ENCODE peak calls at places on chromosomes 16 and 17, in ten cellular contexts. A is IMR-90, X is body of pancreas, K is adrenal gland, R is thyroid gland, N is Peyer's patch, Q is sigmoid colon, U is heart left ventricle, D is HCT116, W is esophagus muscularis mucosa. H is an unnamed sample.

GRCh38 chr17:17537311-17538099 is 41.3 kb upstream of the RASD1 start:
- DNase-seq in A (peak), X (peak), K (peak), R (no peak), N (no peak), Q (no peak), U (no peak), D (no peak), W (no peak), H (peak)

GRCh38 chr17:80678621-80679020 is 134.0 kb downstream of the RPTOR start:
- DNase-seq in A (peak), X (no peak), K (peak), R (no peak), N (no peak), Q (no peak), U (no peak), D (no peak), W (no peak), H (no peak)

GRCh38 chr17:44911133-44912001 is 3.9 kb downstream of the GFAP start:
- DNase-seq in A (peak), X (peak), K (peak), R (peak), N (peak), Q (peak), U (peak), D (peak), W (no peak), H (peak)

GRCh38 chr17:55576237-55576998 is 65.2 kb upstream of the SMIM36 start:
- DNase-seq in A (peak), X (no peak), K (no peak), R (no peak), N (no peak), Q (no peak), U (no peak), D (peak), W (no peak), H (no peak)

GRCh38 chr16:48432136-48432535 is 46.9 kb upstream of the SIAH1 start:
- DNase-seq in A (no peak), X (no peak), K (no peak), R (no peak), N (no peak), Q (no peak), U (no peak), D (no peak), W (no peak), H (peak)

GRCh38 chr16:27859020-27859419 is 204.5 kb downstream of the GSG1L start:
- DNase-seq in A (no peak), X (no peak), K (no peak), R (no peak), N (no peak), Q (peak), U (no peak), D (no peak), W (no peak), H (no peak)

GRCh38 chr17:17416400-17417360 is 60.1 kb upstream of the MED9 start:
- DNase-seq in A (peak), X (peak), K (peak), R (peak), N (no peak), Q (peak), U (no peak), D (no peak), W (no peak), H (no peak)

GRCh38 chr17:44920565-44920940 is 5.3 kb upstream of the GFAP start:
- DNase-seq in A (no peak), X (no peak), K (peak), R (no peak), N (peak), Q (peak), U (no peak), D (no peak), W (no peak), H (peak)

GRCh38 chr16:56558024-56558747 is 6.7 kb upstream of the MT4 start:
- DNase-seq in A (peak), X (peak), K (peak), R (no peak), N (no peak), Q (no peak), U (no peak), D (no peak), W (no peak), H (no peak)

GRCh38 chr17:50765454-50766221 is 1.7 kb downstream of the ANKRD40CL start:
- DNase-seq in A (no peak), X (no peak), K (no peak), R (no peak), N (peak), Q (no peak), U (no peak), D (no peak), W (peak), H (peak)

DNA sequence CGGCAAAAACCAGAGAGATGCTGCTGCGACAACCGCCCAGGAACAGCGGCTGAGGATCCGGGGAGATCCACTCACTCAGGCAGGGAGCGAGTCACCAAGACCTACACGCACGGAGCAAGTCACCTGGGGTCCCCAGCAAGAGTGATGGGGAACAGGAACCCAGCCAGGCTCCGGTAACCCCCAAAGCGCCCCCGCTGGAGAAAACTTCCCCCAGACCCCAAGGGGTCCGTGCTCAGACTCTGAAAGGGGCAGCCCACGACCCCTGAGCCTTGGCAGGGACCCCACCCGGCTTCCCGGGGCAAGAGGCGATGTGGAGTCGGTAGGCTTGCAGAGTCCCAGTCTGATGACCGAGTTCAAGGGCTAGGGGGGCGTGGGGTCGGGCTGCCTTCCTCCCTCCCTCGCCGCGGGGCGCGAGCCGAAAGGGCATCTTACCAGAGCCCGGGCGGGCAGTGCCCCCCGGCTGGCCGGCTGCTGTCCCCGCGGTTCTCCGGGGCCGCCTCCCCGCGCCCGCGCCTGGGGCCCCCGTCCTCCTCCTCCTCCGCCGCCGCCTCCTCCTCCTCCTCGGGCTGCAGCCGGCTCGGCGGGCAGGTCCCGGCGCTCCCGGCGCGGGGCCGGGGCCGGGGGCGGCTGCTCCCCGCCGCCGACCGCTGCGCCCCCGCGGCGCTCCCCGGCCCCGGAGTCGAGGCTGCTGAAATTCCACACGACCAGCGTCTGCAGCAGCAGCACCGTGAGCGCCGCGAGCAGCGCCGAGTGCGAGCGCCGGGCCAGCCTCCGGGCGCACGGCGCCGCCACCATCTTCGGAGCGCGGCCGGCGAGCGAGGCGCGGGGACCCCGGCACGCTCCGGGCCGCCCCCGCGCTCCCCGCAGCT is 524 bp downstream of the XYLT1 start:
- DNase-seq in A (no peak), X (peak), K (peak), R (peak), N (peak), Q (no peak), U (no peak), D (no peak), W (no peak), H (peak)
- H3K4me3 ChIP-seq in A (peak), X (no peak), K (peak), R (peak), N (peak), Q (peak), U (peak), D (peak), W (peak), H (peak)

DNA sequence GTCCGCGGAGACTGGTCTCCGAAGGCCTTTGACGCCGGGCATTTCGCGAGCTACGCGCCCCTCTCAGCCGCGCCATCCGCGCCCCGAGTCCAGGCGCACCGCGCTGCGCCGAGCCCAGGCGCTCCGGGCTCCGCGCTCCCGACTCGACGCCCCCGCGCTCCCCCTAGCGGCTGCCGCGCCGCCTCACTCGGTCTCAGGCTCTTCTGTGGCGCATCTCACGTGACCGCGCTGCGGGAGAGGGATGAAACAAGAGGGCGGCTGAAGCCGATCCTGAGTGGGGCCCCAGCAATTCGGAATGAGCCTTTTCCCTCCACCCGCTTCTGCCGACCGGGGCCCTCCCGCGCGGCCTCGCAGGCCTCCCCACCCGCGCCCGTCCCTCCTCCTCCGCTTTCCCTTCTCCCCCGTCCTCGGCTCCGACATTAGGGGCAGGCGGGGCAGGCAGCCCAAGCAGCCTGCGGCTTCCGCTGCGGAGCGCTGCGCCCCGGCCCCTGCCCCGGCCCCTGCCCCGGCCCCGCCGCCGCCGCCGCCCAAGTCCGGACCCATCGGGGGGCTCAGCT is 42.5 kb upstream of the AMZ2 start:
- DNase-seq in A (peak), X (peak), K (peak), R (peak), N (peak), Q (peak), U (peak), D (peak), W (peak), H (peak)
- TF ChIP-seq POLR2A in A (no peak), X (peak), K (peak), R (peak), N (no peak), Q (peak), U (peak), D (peak), W (peak), H (peak)

GRCh38 chr16:19085679-19086200 is 18.3 kb downstream of the COQ7 start:
- DNase-seq in A (no peak), X (no peak), K (peak), R (no peak), N (peak), Q (no peak), U (no peak), D (no peak), W (no peak), H (peak)
- H3K4me3 ChIP-seq in A (no peak), X (no peak), K (no peak), R (no peak), N (peak), Q (no peak), U (peak), D (no peak), W (peak), H (peak)

DNA sequence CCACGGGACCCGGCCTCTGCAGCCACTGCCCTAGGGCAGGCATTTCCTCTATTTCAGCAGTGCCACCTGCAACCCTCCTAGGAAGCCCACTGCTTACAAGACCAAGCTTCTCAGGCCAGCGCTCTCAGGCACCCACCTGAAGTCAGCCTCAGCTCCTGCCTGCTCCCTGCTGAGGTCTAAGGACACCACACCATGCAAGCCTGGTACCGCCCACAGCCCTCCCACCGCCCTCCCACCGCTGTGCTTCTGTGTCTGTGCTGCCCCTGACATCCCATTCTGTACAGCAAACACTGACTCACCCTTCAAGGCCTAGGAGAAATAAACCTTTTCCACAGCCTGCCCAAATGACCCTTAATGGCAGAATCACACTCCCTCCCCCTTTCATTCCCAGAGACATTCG is 6.3 kb downstream of the CLUH start:
- DNase-seq in A (peak), X (no peak), K (peak), R (no peak), N (no peak), Q (peak), U (no peak), D (no peak), W (no peak), H (no peak)
- TF ChIP-seq POLR2A in A (no peak), X (no peak), K (no peak), R (no peak), N (no peak), Q (no peak), U (no peak), D (no peak), W (no peak), H (no peak)

GRCh38 chr17:29613371-29613837 is 9.3 kb downstream of the CORO6 start:
- DNase-seq in A (peak), X (peak), K (peak), R (peak), N (peak), Q (peak), U (peak), D (no peak), W (peak), H (peak)

GRCh38 chr17:29612094-29612403 is 10.7 kb downstream of the CORO6 start:
- DNase-seq in A (no peak), X (no peak), K (no peak), R (no peak), N (no peak), Q (peak), U (no peak), D (no peak), W (no peak), H (no peak)

GRCh38 chr17:29613856-29614255 is 8.9 kb downstream of the CORO6 start:
- DNase-seq in A (no peak), X (no peak), K (no peak), R (peak), N (no peak), Q (peak), U (no peak), D (no peak), W (no peak), H (no peak)

GRCh38 chr17:29611351-29612093 is 11.2 kb downstream of the CORO6 start:
- DNase-seq in A (no peak), X (no peak), K (no peak), R (no peak), N (no peak), Q (peak), U (no peak), D (no peak), W (no peak), H (no peak)

DNA sequence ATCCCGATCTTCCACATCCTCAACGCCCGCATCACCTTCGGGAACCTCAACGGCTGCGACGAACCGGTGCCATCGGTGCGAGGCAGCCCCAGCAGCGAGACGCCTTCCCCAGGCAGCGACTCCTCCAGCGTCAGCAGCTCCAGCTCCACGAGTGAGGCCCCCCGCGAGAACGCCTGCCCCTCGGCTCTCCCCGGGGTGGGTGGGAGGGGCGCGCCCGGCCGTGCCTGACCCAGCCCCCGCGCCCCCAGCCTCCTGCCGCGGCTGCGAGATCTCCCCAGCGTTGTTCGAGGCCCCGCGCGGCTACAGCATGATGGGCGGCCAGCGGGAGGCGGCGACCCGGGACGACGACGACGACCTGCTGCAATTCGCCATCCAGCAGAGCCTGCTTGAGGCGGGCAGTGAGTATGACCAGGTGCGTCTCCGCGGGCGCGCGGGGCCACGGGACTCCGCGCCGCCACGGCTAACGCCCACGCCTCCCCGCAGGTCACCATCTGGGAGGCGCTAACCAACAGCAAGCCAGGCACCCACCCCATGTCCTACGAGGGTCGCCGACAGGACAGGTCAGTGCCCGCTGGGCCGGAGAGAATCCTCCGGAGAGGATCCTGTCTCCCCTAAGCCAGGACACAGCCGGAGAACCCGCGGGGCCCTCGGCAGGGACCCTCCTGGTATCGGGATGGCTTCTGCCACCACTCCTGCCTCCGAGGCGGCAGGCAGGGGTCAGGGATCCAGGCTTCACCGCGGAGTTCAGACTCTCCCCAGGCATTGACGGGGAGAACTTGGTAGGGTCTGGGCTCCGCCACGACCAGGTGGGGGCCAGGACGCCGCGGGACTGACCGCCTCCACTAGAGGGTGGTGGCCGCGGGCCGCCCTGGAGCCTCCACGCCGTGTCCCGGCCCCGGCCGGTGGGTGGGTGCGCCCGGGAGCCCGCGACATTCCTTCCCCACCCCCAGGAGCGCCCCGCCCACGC is 10.0 kb downstream of the CORO6 start:
- DNase-seq in A (no peak), X (no peak), K (no peak), R (peak), N (no peak), Q (peak), U (no peak), D (no peak), W (no peak), H (no peak)
- H3K4me3 ChIP-seq in A (no peak), X (no peak), K (no peak), R (no peak), N (peak), Q (peak), U (peak), D (no peak), W (peak), H (no peak)

GRCh38 chr17:82107341-82107860 is 9.4 kb upstream of the FASN start:
- DNase-seq in A (no peak), X (peak), K (no peak), R (no peak), N (no peak), Q (peak), U (peak), D (no peak), W (no peak), H (no peak)

GRCh38 chr17:82105417-82105881 is 7.4 kb upstream of the FASN start:
- DNase-seq in A (no peak), X (no peak), K (no peak), R (no peak), N (no peak), Q (peak), U (no peak), D (no peak), W (no peak), H (no peak)

GRCh38 chr17:82104797-82105416 is 6.9 kb upstream of the FASN start:
- DNase-seq in A (no peak), X (no peak), K (no peak), R (no peak), N (no peak), Q (no peak), U (no peak), D (no peak), W (no peak), H (no peak)

GRCh38 chr17:82106697-82107305 is 8.8 kb upstream of the FASN start:
- DNase-seq in A (no peak), X (peak), K (no peak), R (peak), N (no peak), Q (peak), U (no peak), D (no peak), W (no peak), H (no peak)

GRCh38 chr17:82105882-82106696 is 8.1 kb upstream of the FASN start:
- DNase-seq in A (peak), X (peak), K (peak), R (peak), N (peak), Q (peak), U (no peak), D (peak), W (no peak), H (peak)
- TF ChIP-seq POLR2A in A (no peak), X (peak), K (no peak), R (no peak), N (peak), Q (no peak), U (no peak), D (peak), W (no peak), H (peak)

DNA sequence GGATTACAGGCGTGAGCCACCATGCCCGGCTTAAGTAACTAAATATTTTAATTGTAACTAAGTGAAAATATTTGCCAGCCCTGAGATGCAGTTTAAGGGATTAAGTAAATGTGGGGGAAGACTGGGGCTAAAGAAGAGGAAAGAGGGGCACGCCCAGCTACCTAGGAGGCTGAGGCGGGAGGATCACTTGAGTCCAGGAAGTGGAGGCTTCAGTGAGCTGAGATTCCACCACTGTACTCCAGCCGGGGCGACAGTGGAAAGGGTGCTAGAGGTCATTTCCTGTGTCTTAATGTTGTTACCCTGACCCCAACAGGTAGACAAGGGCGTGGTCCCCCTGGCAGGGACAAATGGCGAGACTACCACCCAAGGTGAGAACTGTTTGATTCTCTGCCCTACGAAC is 2.8 kb downstream of the ALDOA start:
- DNase-seq in A (no peak), X (no peak), K (no peak), R (no peak), N (no peak), Q (no peak), U (no peak), D (no peak), W (no peak), H (no peak)
- H3K4me3 ChIP-seq in A (no peak), X (no peak), K (no peak), R (no peak), N (no peak), Q (no peak), U (peak), D (no peak), W (peak), H (no peak)

DNA sequence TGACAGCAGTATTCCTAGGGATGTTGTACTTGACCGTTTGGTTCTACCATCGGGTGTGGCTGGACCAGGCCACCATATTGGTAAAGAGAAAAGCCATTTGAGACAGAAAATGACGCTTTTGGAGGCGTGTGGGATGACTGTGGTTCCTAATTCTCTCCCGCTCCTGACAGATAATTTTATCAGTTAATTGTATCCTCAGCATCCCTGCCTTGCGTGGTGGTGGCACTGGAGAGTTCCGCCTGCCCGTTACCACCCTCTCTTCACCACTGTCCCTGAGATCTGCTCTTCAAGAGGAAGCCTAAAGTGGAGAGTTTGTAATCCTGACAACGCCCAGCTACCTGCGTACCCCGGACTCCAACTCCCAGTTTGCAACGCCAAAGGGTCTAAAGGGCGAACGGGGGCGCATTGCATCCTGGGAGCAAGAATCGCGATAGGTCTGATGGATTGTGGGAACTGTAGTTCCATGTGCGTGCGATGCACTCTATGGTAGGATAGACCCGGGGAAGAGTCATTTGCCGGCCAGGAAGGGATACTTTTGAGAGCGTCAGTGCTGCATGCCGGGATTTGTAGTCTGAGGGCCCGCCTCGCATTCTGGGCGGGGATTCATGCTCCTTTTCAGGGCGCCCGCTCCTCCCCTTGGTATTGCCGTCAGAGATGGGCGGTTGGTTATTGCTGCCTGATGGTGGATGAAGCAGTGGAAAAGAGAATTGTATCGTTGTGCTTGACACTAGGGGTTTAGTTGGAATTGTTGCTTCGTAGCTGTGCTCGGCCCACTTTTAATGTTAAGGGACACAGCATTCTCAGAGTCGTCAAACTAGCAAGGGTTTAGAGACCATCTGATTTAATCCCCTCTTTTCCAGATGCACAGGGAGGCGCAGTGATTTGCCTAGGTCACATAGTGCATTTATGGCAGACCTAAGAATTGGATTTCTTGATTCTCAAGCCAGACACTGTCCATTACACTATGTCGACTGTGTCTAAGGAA is 965 bp upstream of the PHF12 start:
- DNase-seq in A (peak), X (peak), K (peak), R (peak), N (peak), Q (peak), U (peak), D (peak), W (peak), H (peak)
- TF ChIP-seq POLR2A in A (no peak), X (peak), K (peak), R (peak), N (peak), Q (no peak), U (peak), D (peak), W (no peak), H (peak)